ENCODE peak calls at places on chromosomes 12 and 14, in four cellular contexts. M is brain microvascular endothelial cell, Q is gastrocnemius medialis, R is psoas muscle. E is an unnamed sample.

GRCh38 chr14:30971586-30971985 is 53.9 kb upstream of the AP4S1 start:
- DNase-seq in M (no peak), Q (no peak), R (no peak), E (no peak)

GRCh38 chr12:85843606-85844325 is 7.6 kb upstream of the RASSF9 start:
- DNase-seq in M (no peak), Q (no peak), R (no peak), E (no peak)

GRCh38 chr14:71739273-71739990 is 192.8 kb upstream of the RGS6 start:
- DNase-seq in M (no peak), Q (no peak), R (no peak), E (no peak)

GRCh38 chr12:65634626-65635331 is 189.5 kb upstream of the HMGA2 start:
- DNase-seq in M (peak), Q (no peak), R (no peak), E (no peak)

GRCh38 chr14:83196235-83196634 is 1662.6 kb upstream of the SEL1L start:
- DNase-seq in M (no peak), Q (no peak), R (no peak), E (no peak)

GRCh38 chr14:70735043-70735442 is 74.3 kb downstream of the MAP3K9 start:
- DNase-seq in M (no peak), Q (no peak), R (no peak), E (no peak)

GRCh38 chr14:60945984-60946383 is 34.9 kb downstream of the TRMT5 start:
- DNase-seq in M (no peak), Q (no peak), R (no peak), E (no peak)

GRCh38 chr12:587551-588322 is 75.5 kb downstream of the NINJ2 start:
- DNase-seq in M (no peak), Q (no peak), R (no peak), E (no peak)

GRCh38 chr14:93044116-93044515 is 71.6 kb downstream of the ITPK1 start:
- DNase-seq in M (no peak), Q (no peak), R (no peak), E (no peak)

GRCh38 chr14:80427101-80427500 is 215.8 kb upstream of the DIO2 start:
- DNase-seq in M (no peak), Q (no peak), R (no peak), E (no peak)

GRCh38 chr14:64906022-64906421 is 8.2 kb upstream of the CHURC1 start:
- DNase-seq in M (no peak), Q (no peak), R (no peak), E (no peak)

GRCh38 chr14:56811596-56812363 is 1.5 kb upstream of the OTX2 start:
- DNase-seq in M (no peak), Q (no peak), R (no peak), E (no peak)

GRCh38 chr14:92726135-92726932 is 22.1 kb downstream of the LGMN start:
- DNase-seq in M (peak), Q (peak), R (peak), E (peak)

GRCh38 chr12:104347374-104348075 is 44.0 kb downstream of the EID3 start:
- DNase-seq in M (peak), Q (peak), R (no peak), E (no peak)

GRCh38 chr14:105474478-105475268 is at the start of gene CRIP2:
- DNase-seq in M (no peak), Q (no peak), R (no peak), E (peak)

GRCh38 chr14:44960146-44960545 is 1.6 kb downstream of the KLHL28 start:
- DNase-seq in M (no peak), Q (no peak), R (no peak), E (no peak)

GRCh38 chr12:6867407-6868210 is at the start of gene TPI1:
- DNase-seq in M (peak), Q (peak), R (peak), E (peak)

GRCh38 chr14:34714320-34715107 is at the start of gene CFL2:
- DNase-seq in M (peak), Q (peak), R (peak), E (peak)

GRCh38 chr12:68007466-68007865 is 18.2 kb downstream of the IFNG-AS1 start:
- DNase-seq in M (no peak), Q (no peak), R (no peak), E (no peak)

GRCh38 chr14:66645716-66646115 is 137.8 kb downstream of the GPHN start:
- DNase-seq in M (peak), Q (no peak), R (no peak), E (no peak)

GRCh38 chr14:33347816-33348215 is 409.1 kb downstream of the NPAS3 start:
- DNase-seq in M (no peak), Q (no peak), R (no peak), E (no peak)

GRCh38 chr12:24741216-24741615 is 207.7 kb downstream of the BCAT1 start:
- DNase-seq in M (no peak), Q (no peak), R (no peak), E (no peak)

GRCh38 chr12:120361506-120362208 is 7.3 kb downstream of the MSI1 start:
- DNase-seq in M (peak), Q (no peak), R (peak), E (peak)

GRCh38 chr14:24392327-24393098 is 6.3 kb upstream of the NYNRIN start:
- DNase-seq in M (peak), Q (no peak), R (no peak), E (no peak)

GRCh38 chr12:14654842-14655241 is 41.6 kb downstream of the GUCY2C start:
- DNase-seq in M (no peak), Q (no peak), R (no peak), E (no peak)

GRCh38 chr12:64175254-64175945 is 46.7 kb downstream of the KICS2 start:
- DNase-seq in M (no peak), Q (no peak), R (no peak), E (no peak)

GRCh38 chr12:100823988-100824387 is 29.4 kb downstream of the ANO4 start:
- DNase-seq in M (peak), Q (no peak), R (no peak), E (no peak)

GRCh38 chr14:104001003-104001402 is 58.7 kb upstream of the RD3L start:
- DNase-seq in M (no peak), Q (no peak), R (no peak), E (no peak)

GRCh38 chr12:9634177-9634803 is 26.6 kb upstream of the KLRB1 start:
- DNase-seq in M (peak), Q (no peak), R (no peak), E (peak)

GRCh38 chr12:11832100-11832499 is 182.6 kb downstream of the ETV6 start:
- DNase-seq in M (no peak), Q (no peak), R (no peak), E (no peak)

GRCh38 chr12:93381183-93381975 is 3.7 kb downstream of the NUDT4 start:
- DNase-seq in M (no peak), Q (no peak), R (no peak), E (no peak)

GRCh38 chr14:105419305-105420091 is at the start of gene MTA1:
- DNase-seq in M (no peak), Q (no peak), R (peak), E (no peak)

GRCh38 chr12:68180792-68181744 is 21.5 kb upstream of the IFNG start:
- DNase-seq in M (no peak), Q (no peak), R (peak), E (no peak)

GRCh38 chr14:72736348-72736747 is 157.6 kb downstream of the DPF3 start:
- DNase-seq in M (peak), Q (peak), R (no peak), E (no peak)

DNA sequence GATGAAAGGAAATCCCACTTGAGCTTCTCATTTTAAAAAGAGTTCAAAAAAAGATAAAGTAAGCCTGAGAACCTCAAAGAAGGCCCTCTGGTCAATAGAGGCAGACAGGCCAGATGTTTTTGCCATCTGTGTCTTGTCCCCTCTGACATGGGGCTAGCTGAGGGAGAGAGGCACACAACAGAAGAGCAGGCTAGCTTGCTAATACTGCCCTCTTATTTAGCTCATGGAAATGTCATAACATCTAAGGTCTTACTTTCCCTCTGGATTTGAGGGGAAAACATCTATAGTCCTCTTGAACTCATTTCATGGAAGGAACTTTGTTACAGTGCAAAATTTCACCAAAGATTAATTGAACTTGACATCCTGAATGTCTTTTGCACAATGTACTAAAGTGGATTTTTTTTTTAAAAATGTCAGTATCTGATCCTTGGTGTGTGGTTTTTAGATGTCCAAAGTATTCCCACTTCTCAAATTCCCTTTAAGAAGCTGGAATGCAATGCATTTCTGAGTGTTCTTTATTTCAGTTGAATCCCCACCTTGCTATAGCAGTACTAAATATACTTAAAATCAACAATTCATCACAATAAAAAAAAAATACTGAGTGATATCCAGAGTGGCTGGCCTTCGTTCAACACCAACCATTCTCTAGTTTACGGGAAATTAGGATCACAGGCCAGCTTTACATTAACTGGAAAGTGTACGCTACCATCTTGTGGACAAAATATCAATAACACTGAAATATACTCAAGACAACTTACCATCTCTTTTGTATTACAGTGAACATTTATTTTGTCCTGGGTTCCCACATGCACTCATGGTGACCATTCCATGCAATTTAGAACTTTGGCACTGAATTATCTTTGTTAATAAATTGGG is 176.6 kb downstream of the PAH start:
- DNase-seq in M (peak), Q (no peak), R (no peak), E (no peak)
- TF ChIP-seq CTCF in M (peak), Q (no peak), R (no peak), E (peak)

GRCh38 chr14:90815567-90815816 is 738 bp downstream of the TTC7B start:
- DNase-seq in M (no peak), Q (no peak), R (no peak), E (no peak)

GRCh38 chr14:90812109-90812508 is 4.1 kb downstream of the TTC7B start:
- DNase-seq in M (no peak), Q (no peak), R (no peak), E (no peak)

GRCh38 chr14:90816686-90817436 is 631 bp upstream of the TTC7B start:
- DNase-seq in M (no peak), Q (no peak), R (no peak), E (no peak)

GRCh38 chr14:90815817-90816662 is at the start of gene TTC7B:
- DNase-seq in M (no peak), Q (peak), R (peak), E (peak)

GRCh38 chr14:90814806-90815566 is 1.2 kb downstream of the TTC7B start:
- DNase-seq in M (no peak), Q (no peak), R (no peak), E (no peak)
- H3K4me3 ChIP-seq in M (peak), Q (peak), R (peak), E (peak)

DNA sequence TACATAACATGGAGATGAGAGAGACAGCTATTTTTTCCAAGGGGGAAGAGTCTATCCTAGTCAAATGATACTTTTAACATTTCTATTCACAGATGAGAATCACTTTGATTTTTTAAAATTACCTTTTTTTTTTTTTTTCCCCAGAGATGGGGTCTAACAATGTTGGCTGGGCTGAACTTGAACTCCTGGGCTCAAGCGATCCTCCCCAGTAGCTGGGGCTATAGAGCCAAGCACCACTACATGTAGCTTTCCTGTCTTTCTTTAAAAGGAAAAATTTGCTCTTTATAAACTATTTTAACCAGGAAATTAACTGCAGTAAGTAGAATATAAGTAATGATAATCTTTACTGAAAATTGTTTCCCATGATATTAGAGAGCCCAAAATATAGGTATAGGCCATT is 3.3 kb downstream of the PRICKLE1 start:
- DNase-seq in M (no peak), Q (no peak), R (no peak), E (no peak)
- TF ChIP-seq CTCF in M (peak), Q (no peak), R (no peak), E (no peak)

DNA sequence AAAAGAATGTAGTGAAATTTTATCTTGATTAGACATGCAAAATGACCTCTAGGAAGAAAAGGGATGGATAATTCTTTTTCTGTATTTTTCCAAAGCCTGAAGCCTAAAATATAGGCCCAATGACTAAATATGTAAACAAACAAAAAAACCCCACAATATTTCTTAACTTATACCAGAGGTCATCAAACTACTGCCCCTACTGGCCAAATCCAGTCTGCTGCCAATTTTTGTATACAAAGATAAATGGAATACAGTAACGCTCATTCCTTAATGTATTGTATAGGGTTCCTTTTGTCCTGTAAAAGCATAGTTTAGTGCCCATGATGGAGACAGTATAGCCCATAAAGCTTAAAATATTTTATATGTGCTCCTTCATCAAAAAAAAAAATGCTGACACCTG is 145.7 kb upstream of the ALG10 start:
- DNase-seq in M (no peak), Q (no peak), R (no peak), E (no peak)
- H3K4me3 ChIP-seq in M (no peak), Q (no peak), R (no peak), E (no peak)

DNA sequence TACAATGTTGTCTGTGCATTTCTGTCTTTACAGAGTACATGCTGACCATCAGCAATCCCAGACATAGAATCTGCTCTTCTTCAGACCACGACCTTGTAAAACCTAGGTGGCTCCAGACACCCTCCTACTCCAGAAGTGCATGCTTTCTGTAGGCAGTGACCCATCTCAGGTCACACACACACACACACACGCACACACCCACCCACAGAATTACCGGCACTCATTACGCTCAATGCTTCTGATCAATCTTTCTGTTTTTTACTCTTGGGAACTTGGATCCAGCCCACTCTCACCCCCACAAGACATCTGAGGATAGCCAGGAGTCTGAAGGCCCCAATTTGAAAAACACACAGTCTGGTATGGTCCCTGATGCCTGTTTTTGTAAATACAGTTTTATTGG is 7.5 kb upstream of the TSPAN9 start:
- DNase-seq in M (no peak), Q (no peak), R (no peak), E (no peak)
- TF ChIP-seq CTCF in M (no peak), Q (no peak), R (no peak), E (no peak)

GRCh38 chr12:98821232-98821631 is 176.1 kb downstream of the APAF1 start:
- DNase-seq in M (no peak), Q (no peak), R (no peak), E (no peak)
- H3K4me3 ChIP-seq in M (no peak), Q (no peak), R (no peak), E (no peak)

DNA sequence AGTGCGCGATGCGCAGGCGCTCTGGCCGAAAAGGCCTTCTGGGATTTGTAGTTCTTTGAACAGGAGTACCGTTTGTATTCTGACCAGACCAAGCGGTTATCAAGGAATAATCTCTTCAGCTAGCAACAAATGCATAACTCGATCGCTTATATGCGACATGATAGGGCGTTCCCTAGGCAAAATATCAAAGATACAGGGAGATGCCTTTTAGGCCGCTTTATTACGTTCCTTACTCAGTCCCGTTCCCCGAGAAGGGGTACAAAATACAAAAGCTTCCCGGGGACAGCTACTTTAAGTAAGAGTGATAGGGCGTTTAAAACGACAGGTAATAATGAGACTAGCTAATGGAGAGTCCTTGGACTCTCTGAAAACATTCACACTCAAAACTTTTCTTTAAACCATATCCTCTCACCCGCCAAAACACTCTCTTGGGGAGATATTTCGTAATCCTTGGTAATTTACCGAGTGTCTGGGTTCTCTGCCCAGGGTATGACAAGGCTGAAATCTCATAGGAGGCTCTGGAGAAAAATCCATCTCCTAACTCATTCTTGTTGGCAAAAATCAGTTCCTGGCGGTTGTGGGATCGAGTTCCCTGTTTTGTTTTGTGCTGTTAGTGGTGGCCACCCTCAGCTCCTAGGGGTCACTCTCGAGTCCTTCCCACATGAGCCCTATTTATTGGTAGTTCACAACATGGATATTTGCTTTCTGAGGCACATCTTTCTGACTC is 412 bp upstream of the SNW1 start:
- DNase-seq in M (peak), Q (peak), R (peak), E (peak)
- TF ChIP-seq CTCF in M (peak), Q (no peak), R (no peak), E (peak)

GRCh38 chr12:106301611-106302321 is 767 bp upstream of the TCP11L2 start:
- DNase-seq in M (peak), Q (peak), R (no peak), E (peak)

GRCh38 chr12:106302401-106303201 is at the start of gene TCP11L2:
- DNase-seq in M (peak), Q (peak), R (peak), E (peak)

GRCh38 chr12:106300761-106301160 is 1.8 kb upstream of the TCP11L2 start:
- DNase-seq in M (no peak), Q (no peak), R (no peak), E (no peak)

GRCh38 chr12:106299193-106299794 is 3.2 kb upstream of the TCP11L2 start:
- DNase-seq in M (no peak), Q (peak), R (peak), E (no peak)

DNA sequence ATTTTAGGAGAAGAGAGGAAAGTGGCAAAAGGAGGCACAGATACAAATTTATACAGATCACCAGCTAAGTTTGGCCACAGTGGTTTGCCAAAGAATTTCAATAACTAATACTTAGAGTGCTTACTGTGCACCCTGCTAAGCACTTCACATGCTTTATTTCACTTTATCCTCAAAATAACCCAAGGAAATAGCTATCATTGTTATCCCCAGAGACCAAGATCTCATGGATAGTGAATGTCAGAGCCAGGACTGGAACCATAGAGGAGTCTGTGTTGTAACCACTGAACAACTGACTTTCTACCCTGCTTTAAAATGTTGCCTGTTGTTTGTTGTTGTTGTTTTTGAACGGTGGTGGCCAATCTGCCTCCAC is 1.3 kb upstream of the TCP11L2 start:
- DNase-seq in M (no peak), Q (no peak), R (no peak), E (no peak)
- H3K4me3 ChIP-seq in M (no peak), Q (peak), R (peak), E (peak)

E was measured in heart right ventricle.